ENCODE peak calls at places on chromosome 11, in four cellular contexts. Z is SJSA1, C is neural progenitor cell, O is body of pancreas. E is an unnamed sample.

GRCh38 chr11:32893091-32893946 is 708 bp downstream of the QSER1 start:
- DNase-seq in O (peak; percentile 63), Z (peak; percentile 58), C (peak; percentile 92), E (peak; percentile 59)

GRCh38 chr11:14065153-14065552 is 102.6 kb downstream of the SPON1 start:
- DNase-seq in Z (no peak), O (no peak), C (no peak), E (peak; percentile 54)

GRCh38 chr11:35998651-35999050 is 54.8 kb downstream of the LDLRAD3 start:
- DNase-seq in Z (no peak), O (no peak), C (no peak), E (no peak)

GRCh38 chr11:61923166-61924015 is 6.0 kb upstream of the RAB3IL1 start:
- DNase-seq in C (peak; percentile 74), O (peak; percentile 80), Z (no peak), E (peak; percentile 61)

GRCh38 chr11:93432247-93432646 is 101.7 kb downstream of the DEUP1 start:
- DNase-seq in C (no peak), O (no peak), Z (no peak), E (no peak)

GRCh38 chr11:26842458-26842841 is 120.6 kb upstream of the SLC5A12 start:
- DNase-seq in O (no peak), C (no peak), Z (no peak), E (no peak)

GRCh38 chr11:86515297-86516094 is 140.8 kb downstream of the CCDC81 start:
- DNase-seq in C (no peak), O (no peak), Z (peak; percentile 55), E (no peak)

GRCh38 chr11:2804189-2804588 is 81.4 kb downstream of the CDKN1C start:
- DNase-seq in C (no peak), O (no peak), Z (no peak), E (peak; percentile 11)

GRCh38 chr11:113505046-113505445 is 29.8 kb upstream of the DRD2 start:
- DNase-seq in Z (no peak), C (no peak), O (no peak), E (no peak)

GRCh38 chr11:19606856-19607655 is 105.6 kb upstream of the NAV2 start:
- DNase-seq in Z (no peak), C (no peak), O (no peak), E (no peak)

GRCh38 chr11:93519179-93519578 is 24.0 kb downstream of the SMCO4 start:
- DNase-seq in Z (no peak), O (no peak), C (no peak), E (no peak)

GRCh38 chr11:36427079-36427478 is 83.0 kb downstream of the TRAF6 start:
- DNase-seq in C (no peak), Z (no peak), O (no peak), E (no peak)

GRCh38 chr11:73493838-73494598 is 103.9 kb downstream of the FAM168A start:
- DNase-seq in O (no peak), Z (peak; percentile 87), C (peak; percentile 72), E (no peak)

GRCh38 chr11:47213985-47214564 is 699 bp upstream of the DDB2 start:
- DNase-seq in Z (peak; percentile 89), C (peak; percentile 71), O (peak; percentile 95), E (peak; percentile 95)

GRCh38 chr11:64848779-64849599 is 4.5 kb upstream of the CDC42BPG start:
- DNase-seq in O (peak; percentile 91), Z (no peak), C (peak; percentile 69), E (peak; percentile 85)

GRCh38 chr11:116742104-116742503 is 30.7 kb downstream of the BUD13 start:
- DNase-seq in O (no peak), Z (no peak), C (no peak), E (no peak)

GRCh38 chr11:12707500-12707880 is 33.3 kb downstream of the TEAD1 start:
- DNase-seq in Z (no peak), O (no peak), C (no peak), E (no peak)

GRCh38 chr11:13494051-13494450 is 1.7 kb downstream of the PTH start:
- DNase-seq in C (no peak), O (no peak), Z (no peak), E (no peak)

GRCh38 chr11:121953122-121953521 is 162.9 kb downstream of the BLID start:
- DNase-seq in O (no peak), C (no peak), Z (no peak), E (no peak)

DNA sequence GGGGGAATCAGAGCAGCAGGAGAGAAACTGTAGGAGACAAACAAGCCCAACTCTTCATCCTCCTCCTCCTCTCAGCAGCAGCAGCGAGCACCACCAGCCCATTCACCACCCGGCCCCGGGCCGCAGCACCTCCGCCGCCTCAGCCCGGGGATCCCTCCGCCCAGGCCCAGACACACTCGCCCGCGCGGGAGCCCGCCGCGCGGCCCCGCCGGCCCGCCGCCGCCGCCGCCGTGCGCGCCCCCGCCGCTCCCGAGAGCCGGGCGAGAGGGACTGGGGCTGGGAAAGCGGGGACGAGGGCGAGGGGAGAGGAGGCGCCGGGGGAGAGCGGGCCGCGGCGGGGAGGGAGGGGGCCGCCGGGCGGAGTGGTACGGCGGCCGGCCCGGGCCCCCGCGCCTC is at the start of gene PHF21A:
- DNase-seq in C (peak; percentile 96), O (peak; percentile 91), Z (no peak), E (peak; percentile 89)
- H3K4me3 ChIP-seq in C (peak within 1 kb of the TSS; percentile 85), O (peak within 1 kb of the TSS; percentile 90), Z (peak within 1 kb of the TSS; percentile 95), E (peak within 1 kb of the TSS; percentile 64)

DNA sequence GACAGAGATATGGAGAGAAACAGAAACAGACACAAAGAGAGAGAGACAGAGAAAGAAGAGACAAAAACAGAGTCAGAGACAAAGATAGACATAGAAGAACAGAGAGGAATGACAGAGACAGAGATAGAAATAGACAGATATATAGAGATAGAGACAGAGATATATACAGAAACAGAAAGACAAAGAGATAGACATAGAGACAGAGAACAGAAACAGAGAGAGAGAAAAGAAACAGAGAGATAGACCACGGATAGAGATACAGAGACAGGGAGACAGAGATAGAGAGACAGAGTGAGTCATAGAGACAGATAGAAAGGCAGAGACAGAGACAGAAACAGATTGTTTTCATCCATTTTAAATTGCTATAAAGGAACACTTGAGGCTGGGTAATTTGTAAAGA is 12.3 kb upstream of the MPEG1 start:
- DNase-seq in C (no peak), O (no peak), Z (no peak), E (no peak)
- H3K27ac ChIP-seq in C (no peak overlapping the region), O (no peak overlapping the region), Z (no peak overlapping the region), E (peak overlapping the region; percentile 50)

GRCh38 chr11:126791446-126791845 is 209.1 kb downstream of the KIRREL3 start:
- DNase-seq in Z (peak; percentile 2), O (no peak), C (peak; percentile 63), E (no peak)

GRCh38 chr11:126793596-126793995 is 207.0 kb downstream of the KIRREL3 start:
- DNase-seq in C (no peak), O (no peak), Z (no peak), E (no peak)

GRCh38 chr11:126797801-126798200 is 202.8 kb downstream of the KIRREL3 start:
- DNase-seq in C (no peak), Z (no peak), O (no peak), E (no peak)

GRCh38 chr11:126790550-126790981 is 210.0 kb downstream of the KIRREL3 start:
- DNase-seq in C (peak; percentile 16), Z (peak; percentile 80), O (no peak), E (no peak)

GRCh38 chr11:126791991-126792390 is 208.6 kb downstream of the KIRREL3 start:
- DNase-seq in O (no peak), C (no peak), Z (no peak), E (no peak)
- H3K4me1 ChIP-seq in O (no peaks in the 10 kb centered on the region), C (peaks cover 13% of the 10 kb centered on the region), Z (peaks cover 20% of the 10 kb centered on the region), E (no peaks in the 10 kb centered on the region)

DNA sequence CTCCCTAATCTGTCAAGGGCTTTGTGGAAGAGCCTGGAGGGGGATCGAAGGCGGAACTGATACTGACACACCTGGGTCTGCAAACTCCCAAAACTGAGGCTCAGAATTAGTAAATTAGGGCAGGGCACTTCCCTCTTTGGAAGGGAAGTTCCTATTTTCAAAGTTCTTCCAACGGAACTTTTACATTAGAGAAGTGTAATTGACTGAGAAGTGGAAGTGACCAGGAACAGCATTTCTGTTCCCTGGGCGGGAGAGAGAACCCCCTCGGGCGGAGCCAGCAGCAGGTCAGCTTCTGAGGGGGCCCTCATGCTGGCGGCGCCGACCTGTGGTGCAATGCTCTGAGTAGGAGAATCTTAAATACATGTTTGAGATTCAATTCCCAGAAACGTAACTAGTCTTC is 1.1 kb upstream of the CBL start:
- DNase-seq in C (no peak), Z (no peak), O (no peak), E (no peak)
- H3K4me3 ChIP-seq in C (peak overlapping the region; percentile 99), Z (no peak overlapping the region), O (no peak overlapping the region), E (no peak overlapping the region)

DNA sequence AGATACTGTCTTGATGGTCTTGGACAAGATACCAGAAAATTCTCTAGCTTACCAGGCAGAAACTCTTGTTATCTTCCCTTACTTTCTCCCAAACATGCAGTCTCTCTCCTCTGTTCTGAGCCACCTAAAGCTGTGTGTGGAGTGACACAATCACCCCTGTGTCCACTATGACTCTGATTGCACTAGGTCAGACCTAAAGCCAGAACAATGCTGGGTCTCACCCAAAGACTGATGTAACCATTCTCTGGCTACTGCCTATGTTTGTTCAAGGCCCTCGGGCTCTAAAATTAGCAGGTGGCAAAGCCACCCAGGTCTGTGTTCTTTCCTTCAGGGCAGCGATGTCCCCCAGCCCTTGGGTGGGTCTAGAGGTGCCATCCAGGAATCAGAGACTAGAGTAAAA is 200.5 kb downstream of the KCNA4 start:
- DNase-seq in O (no peak), Z (no peak), C (no peak), E (no peak)
- H3K27ac ChIP-seq in O (no peak overlapping the region), Z (no peak overlapping the region), C (no peak overlapping the region), E (no peak overlapping the region)

E was measured in colonic mucosa.